ENCODE peak calls at places on chromosomes 4 and X, in six cellular contexts. P is lower leg skin, A is bronchial epithelial cell, Y is GM23248, H is fibroblast of lung, X is psoas muscle. O is an unnamed sample.

GRCh38 chr4:40333921-40334352 is 1.2 kb upstream of the CHRNA9 start:
- DNase-seq in Y (peak; percentile 91), H (peak; percentile 89), P (no peak), X (no peak), A (peak; percentile 96), O (no peak)

GRCh38 chr4:67700119-67700873 is 659 bp downstream of the UBA6 start:
- DNase-seq in P (no peak), A (peak; percentile 66), X (no peak), H (peak; percentile 37), Y (peak; percentile 64), O (no peak)

GRCh38 chr4:157014621-157015591 is 43.3 kb upstream of the PDGFC start:
- DNase-seq in Y (peak; percentile 86), X (no peak), H (peak; percentile 98), A (peak; percentile 45), P (no peak), O (no peak)

GRCh38 chr4:118765399-118765798 is 70.5 kb downstream of the SEC24D start:
- DNase-seq in X (no peak), A (peak; percentile 87), Y (peak; percentile 97), P (no peak), H (peak; percentile 98), O (no peak)

GRCh38 chr4:152815078-152815477 is 35.3 kb downstream of the ARFIP1 start:
- DNase-seq in Y (peak; percentile 19), X (no peak), H (no peak), A (peak; percentile 5), P (no peak), O (no peak)

GRCh38 chrX:136168929-136169735 is 21.8 kb downstream of the FHL1 start:
- DNase-seq in X (peak; percentile 37), A (peak; percentile 53), P (peak; percentile 89), H (peak; percentile 91), Y (peak; percentile 86), O (no peak)

GRCh38 chr4:48815483-48815882 is 15.4 kb upstream of the OCIAD1 start:
- DNase-seq in P (no peak), Y (no peak), X (no peak), A (peak; percentile 37), H (no peak), O (no peak)

GRCh38 chr4:179124957-179125356 is 1682.7 kb upstream of the AGA start:
- DNase-seq in P (no peak), A (peak; percentile 48), X (no peak), Y (no peak), H (no peak), O (no peak)

GRCh38 chr4:10442976-10443375 is 14.2 kb downstream of the ZNF518B start:
- DNase-seq in A (peak; percentile 28), Y (no peak), P (no peak), X (no peak), H (peak; percentile 28), O (no peak)

GRCh38 chr4:188452097-188452496 is 312.9 kb downstream of the TRIML1 start:
- DNase-seq in X (no peak), A (no peak), Y (no peak), P (no peak), H (no peak), O (no peak)

GRCh38 chrX:132744470-132744869 is 214.0 kb downstream of the HS6ST2 start:
- DNase-seq in H (no peak), P (no peak), A (no peak), Y (no peak), X (no peak), O (no peak)

GRCh38 chr4:83272900-83273299 is 11.7 kb downstream of the COQ2 start:
- DNase-seq in H (no peak), A (no peak), P (no peak), X (no peak), Y (no peak), O (no peak)

GRCh38 chr4:187656953-187657352 is 338.6 kb upstream of the ZFP42 start:
- DNase-seq in Y (no peak), A (peak; percentile 10), H (peak; percentile 34), X (no peak), P (no peak), O (no peak)

GRCh38 chrX:134753185-134754008 is 95.1 kb upstream of the PLAC1 start:
- DNase-seq in P (no peak), X (no peak), Y (peak; percentile 59), A (peak; percentile 30), H (peak; percentile 36), O (no peak)

GRCh38 chrX:40526412-40526811 is 54.4 kb upstream of the ATP6AP2 start:
- DNase-seq in Y (no peak), H (no peak), X (no peak), A (no peak), P (no peak), O (no peak)

GRCh38 chr4:187393546-187394344 is 601.8 kb upstream of the ZFP42 start:
- DNase-seq in X (no peak), H (no peak), P (no peak), A (no peak), Y (no peak), O (no peak)

GRCh38 chr4:88008133-88008621 is 742 bp downstream of the PKD2 start:
- DNase-seq in A (no peak), P (peak; percentile 87), Y (peak; percentile 80), X (peak; percentile 50), H (peak; percentile 64), O (no peak)

GRCh38 chr4:150960818-150961217 is 54.3 kb downstream of the LRBA start:
- DNase-seq in A (peak; percentile 51), X (no peak), Y (peak; percentile 59), P (no peak), H (no peak), O (no peak)

GRCh38 chr4:77595361-77595973 is 10.2 kb upstream of the CXCL13 start:
- DNase-seq in A (no peak), P (no peak), X (no peak), H (no peak), Y (no peak), O (no peak)

GRCh38 chr4:18934197-18934596 is 912.6 kb upstream of the LCORL start:
- DNase-seq in A (peak; percentile 17), Y (peak; percentile 4), X (no peak), P (no peak), H (peak; percentile 3), O (peak; percentile 2)

GRCh38 chr4:157713342-157713741 is 459.5 kb downstream of the GASK1B start:
- DNase-seq in A (peak; percentile 20), X (no peak), P (no peak), H (no peak), Y (no peak), O (no peak)

GRCh38 chr4:76342191-76342590 is 35.7 kb downstream of the STBD1 start:
- DNase-seq in Y (no peak), X (no peak), H (peak; percentile 71), A (no peak), P (no peak), O (no peak)

DNA sequence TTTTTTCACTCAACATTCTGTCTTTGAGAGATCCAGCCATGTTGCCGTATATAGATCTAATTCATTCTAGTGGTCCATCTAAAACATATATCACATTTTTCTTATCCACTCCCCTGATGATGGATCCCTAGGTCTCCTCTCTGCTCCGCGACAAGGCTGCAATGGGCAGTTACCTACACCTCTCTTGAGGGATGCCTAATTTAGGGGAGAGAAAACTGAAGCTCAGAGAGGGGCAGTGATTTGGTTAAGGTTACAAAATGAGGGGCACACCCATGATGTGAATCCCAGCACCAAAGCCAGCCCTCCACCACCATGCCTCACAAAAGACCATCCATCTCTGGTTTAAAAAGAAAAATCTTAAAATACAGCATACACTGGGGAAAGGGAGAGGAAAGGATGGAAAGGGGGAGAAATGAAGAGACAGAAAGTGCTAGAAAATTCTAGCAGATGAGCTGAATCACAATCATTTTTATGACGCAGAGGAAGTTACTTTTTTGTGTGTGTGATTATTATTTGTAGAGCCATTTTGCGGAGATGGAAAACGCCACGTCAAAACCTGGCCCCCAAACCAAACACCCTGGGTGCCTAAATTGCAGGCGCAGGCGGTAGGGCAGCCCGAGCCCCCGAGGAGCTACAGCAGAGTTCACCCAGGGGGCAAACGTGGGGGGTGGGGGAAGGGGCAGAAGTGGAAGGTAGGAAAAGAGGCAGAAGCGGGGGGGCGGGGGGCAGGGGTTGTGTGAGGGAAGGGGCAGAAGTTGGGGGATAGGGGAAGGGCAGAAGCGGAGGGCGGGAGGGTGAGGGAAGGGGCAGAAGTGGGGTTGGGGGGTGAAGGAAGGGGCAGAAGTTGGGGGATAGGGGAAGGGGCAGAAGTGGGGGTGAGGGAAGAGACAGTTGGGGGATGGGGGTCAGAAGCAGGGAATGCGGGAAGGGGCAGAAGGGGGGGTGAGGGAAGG is 1.3 kb upstream of the TSPYL2 start:
- DNase-seq in H (peak; percentile 19), Y (peak; percentile 55), P (no peak), A (no peak), X (no peak), O (no peak)
- H3K4me3 ChIP-seq in H (peak overlapping the region; percentile 28), Y (peak overlapping the region; percentile 43), P (no peak overlapping the region), A (no peak overlapping the region), X (peak overlapping the region; percentile 4), O (no peak overlapping the region)

GRCh38 chrX:70525733-70526132 is 81.1 kb downstream of the DLG3 start:
- DNase-seq in Y (no peak), X (no peak), P (no peak), A (peak; percentile 49), H (no peak), O (no peak)

GRCh38 chrX:70527610-70528009 is 83.0 kb downstream of the DLG3 start:
- DNase-seq in Y (no peak), P (no peak), X (no peak), H (no peak), A (no peak), O (no peak)

DNA sequence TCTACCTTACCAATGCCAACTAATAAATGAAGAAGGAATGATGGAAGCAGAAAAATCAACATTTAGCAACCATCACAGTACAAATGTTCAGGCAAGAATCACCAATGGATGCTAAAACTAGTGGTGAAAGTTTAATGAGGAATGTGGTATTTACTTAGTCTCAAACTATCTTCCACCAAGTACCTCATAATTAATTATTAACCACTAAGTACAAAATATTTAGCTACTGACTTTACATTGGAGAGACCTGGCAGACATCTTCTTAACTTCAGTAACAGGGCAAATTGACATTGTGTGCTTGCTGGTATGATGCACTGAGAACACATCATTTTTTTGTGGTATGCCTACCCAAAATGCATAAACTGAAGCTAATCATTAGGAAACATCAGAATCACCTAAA is 82.4 kb downstream of the DLG3 start:
- DNase-seq in P (no peak), H (no peak), X (no peak), A (no peak), Y (no peak), O (no peak)
- H3K4me3 ChIP-seq in P (no peak overlapping the region), H (no peak overlapping the region), X (no peak overlapping the region), A (no peak overlapping the region), Y (no peak overlapping the region), O (no peak overlapping the region)

GRCh38 chr4:138255917-138256597 is 13.9 kb upstream of the SLC7A11 start:
- DNase-seq in H (no peak), P (no peak), A (no peak), Y (no peak), X (no peak), O (no peak)

GRCh38 chr4:138249132-138249531 is 7.0 kb upstream of the SLC7A11 start:
- DNase-seq in P (no peak), X (no peak), A (no peak), Y (no peak), H (no peak), O (no peak)

GRCh38 chr4:138248058-138248457 is 5.9 kb upstream of the SLC7A11 start:
- DNase-seq in P (no peak), X (no peak), A (no peak), Y (no peak), H (no peak), O (no peak)

GRCh38 chr4:138252551-138252950 is 10.4 kb upstream of the SLC7A11 start:
- DNase-seq in A (peak; percentile 50), X (no peak), P (no peak), H (no peak), Y (no peak), O (no peak)

GRCh38 chr4:138251904-138252303 is 9.8 kb upstream of the SLC7A11 start:
- DNase-seq in P (no peak), Y (no peak), A (no peak), X (no peak), H (no peak), O (no peak)
- H3K4me3 ChIP-seq in P (no peak overlapping the region), Y (no peak overlapping the region), A (no peak overlapping the region), X (no peak overlapping the region), H (no peak overlapping the region), O (no peak overlapping the region)

GRCh38 chr4:98467627-98468072 is 190.8 kb downstream of the TSPAN5 start:
- DNase-seq in H (peak; percentile 91), X (peak; percentile 29), A (peak; percentile 87), P (peak; percentile 93), Y (peak; percentile 97), O (peak; percentile 85)
- H3K4me3 ChIP-seq in H (peak overlapping the region; percentile 53), X (peak overlapping the region; percentile 60), A (peak overlapping the region; percentile 32), P (no peak overlapping the region), Y (peak overlapping the region; percentile 72), O (no peak overlapping the region)

O was measured in Jurkat, Clone E6-1.